ENCODE peak calls at places on chromosome 19, in seven cellular contexts. S is neural progenitor cell, C is progenitor cell of endocrine pancreas, U is mammary epithelial cell, W is fibroblast of mammary gland, A is psoas muscle, B is BE2C. V is an unnamed sample.

GRCh38 chr19:35213678-35214632 is 14.6 kb downstream of the FAM187B start:
- DNase-seq in S (no peak), C (no peak), U (peak; percentile 94), W (peak; percentile 66), A (peak; percentile 64), B (peak; percentile 77), V (no peak)

GRCh38 chr19:29620931-29621351 is 14.9 kb downstream of the POP4 start:
- DNase-seq in S (no peak), C (no peak), U (no peak), W (no peak), A (peak; percentile 30), B (no peak), V (no peak)

GRCh38 chr19:55605207-55605636 is 225 bp upstream of the ZNF865 start:
- DNase-seq in S (peak; percentile 99), C (peak; percentile 97), U (peak; percentile 95), W (peak; percentile 96), A (peak; percentile 99), B (peak; percentile 98), V (peak; percentile 99)

GRCh38 chr19:40530091-40530901 is 46.4 kb upstream of the SHKBP1 start:
- DNase-seq in S (peak; percentile 89), C (peak; percentile 62), U (no peak), W (no peak), A (no peak), B (peak; percentile 65), V (no peak)

GRCh38 chr19:35352448-35353304 is 5.0 kb downstream of the FFAR1 start:
- DNase-seq in S (peak; percentile 84), C (peak; percentile 65), U (peak; percentile 44), W (peak; percentile 70), A (no peak), B (peak; percentile 79), V (peak; percentile 71)

GRCh38 chr19:3693030-3693925 is 7.0 kb downstream of the PIP5K1C start:
- DNase-seq in S (no peak), C (no peak), U (no peak), W (no peak), A (no peak), B (no peak), V (no peak)

GRCh38 chr19:2261438-2262172 is 5.4 kb upstream of the JSRP1 start:
- DNase-seq in S (peak; percentile 48), C (no peak), U (no peak), W (peak; percentile 43), A (peak; percentile 76), B (peak; percentile 53), V (no peak)

GRCh38 chr19:29836409-29836825 is 24.6 kb downstream of the CCNE1 start:
- DNase-seq in S (no peak), C (no peak), U (no peak), W (no peak), A (peak; percentile 35), B (no peak), V (no peak)

GRCh38 chr19:36169084-36169760 is 17.0 kb upstream of the COX7A1 start:
- DNase-seq in S (no peak), C (no peak), U (no peak), W (no peak), A (no peak), B (peak; percentile 70), V (no peak)

GRCh38 chr19:13022111-13022858 is 27.0 kb downstream of the NFIX start:
- DNase-seq in S (no peak), C (no peak), U (peak; percentile 36), W (peak; percentile 65), A (peak; percentile 88), B (no peak), V (no peak)

GRCh38 chr19:13353625-13354024 is 152.7 kb downstream of the CACNA1A start:
- DNase-seq in S (no peak), C (no peak), U (no peak), W (no peak), A (no peak), B (no peak), V (no peak)

GRCh38 chr19:31109626-31110025 is 239.6 kb downstream of the TSHZ3 start:
- DNase-seq in S (no peak), C (no peak), U (no peak), W (no peak), A (no peak), B (no peak), V (no peak)

GRCh38 chr19:31120952-31121351 is 228.3 kb downstream of the TSHZ3 start:
- DNase-seq in S (no peak), C (no peak), U (no peak), W (no peak), A (no peak), B (no peak), V (no peak)

GRCh38 chr19:18380843-18381242 is 5.1 kb upstream of the GDF15 start:
- DNase-seq in S (no peak), C (no peak), U (no peak), W (no peak), A (no peak), B (no peak), V (no peak)

GRCh38 chr19:44585371-44586141 is 27.8 kb upstream of the IGSF23 start:
- DNase-seq in S (no peak), C (no peak), U (peak; percentile 54), W (peak; percentile 42), A (no peak), B (no peak), V (no peak)

GRCh38 chr19:41426116-41426841 is 895 bp downstream of the B3GNT8 start:
- DNase-seq in S (no peak), C (no peak), U (no peak), W (no peak), A (no peak), B (no peak), V (no peak)

GRCh38 chr19:19261350-19262189 is 11.5 kb downstream of the TM6SF2 start:
- DNase-seq in S (peak; percentile 89), C (no peak), U (no peak), W (no peak), A (no peak), B (peak; percentile 29), V (no peak)

GRCh38 chr19:39408392-39409206 is 2.0 kb downstream of the ZFP36 start:
- DNase-seq in S (peak; percentile 26), C (no peak), U (peak; percentile 61), W (peak; percentile 69), A (peak; percentile 70), B (no peak), V (no peak)

GRCh38 chr19:16042533-16043085 is 33.7 kb upstream of the TPM4 start:
- DNase-seq in S (no peak), C (no peak), U (no peak), W (no peak), A (no peak), B (no peak), V (no peak)

GRCh38 chr19:49915271-49915670 is 13.7 kb upstream of the ATF5 start:
- DNase-seq in S (no peak), C (no peak), U (no peak), W (no peak), A (no peak), B (no peak), V (no peak)
- TF ChIP-seq CTCF in S (no peak), C (peak; percentile 19), U (no peak), W (no peak), A (no peak), B (peak; percentile 34), V (peak; percentile 49)

GRCh38 chr19:46731584-46731983 is 14.3 kb upstream of the FKRP start:
- DNase-seq in S (no peak), C (no peak), U (peak; percentile 43), W (no peak), A (peak; percentile 53), B (no peak), V (no peak)

GRCh38 chr19:46731007-46731501 is 14.1 kb upstream of the PRKD2 start:
- DNase-seq in S (no peak), C (no peak), U (peak; percentile 93), W (peak; percentile 93), A (peak; percentile 72), B (peak; percentile 8), V (no peak)

GRCh38 chr19:46732966-46733692 is 12.7 kb upstream of the FKRP start:
- DNase-seq in S (no peak), C (no peak), U (no peak), W (peak; percentile 50), A (peak; percentile 60), B (peak; percentile 7), V (no peak)

GRCh38 chr19:46733693-46734240 is 12.1 kb upstream of the FKRP start:
- DNase-seq in S (no peak), C (no peak), U (no peak), W (no peak), A (no peak), B (no peak), V (no peak)

GRCh38 chr19:46732172-46732938 is 13.5 kb upstream of the FKRP start:
- DNase-seq in S (no peak), C (no peak), U (no peak), W (no peak), A (peak; percentile 44), B (peak; percentile 8), V (no peak)
- TF ChIP-seq CTCF in S (no peak), C (no peak), U (no peak), W (no peak), A (no peak), B (no peak), V (no peak)

GRCh38 chr19:54201980-54202379 is 1.3 kb downstream of the RPS9 start:
- DNase-seq in S (no peak), C (no peak), U (no peak), W (no peak), A (no peak), B (no peak), V (no peak)
- TF ChIP-seq CTCF in S (no peak), C (no peak), U (no peak), W (no peak), A (no peak), B (no peak), V (no peak)

GRCh38 chr19:48591021-48591420 is 15.5 kb upstream of the SPACA4 start:
- DNase-seq in S (no peak), C (no peak), U (no peak), W (peak; percentile 28), A (no peak), B (no peak), V (no peak)
- TF ChIP-seq CTCF in S (no peak), C (no peak), U (peak; percentile 28), W (peak; percentile 16), A (no peak), B (peak; percentile 5), V (no peak)

DNA sequence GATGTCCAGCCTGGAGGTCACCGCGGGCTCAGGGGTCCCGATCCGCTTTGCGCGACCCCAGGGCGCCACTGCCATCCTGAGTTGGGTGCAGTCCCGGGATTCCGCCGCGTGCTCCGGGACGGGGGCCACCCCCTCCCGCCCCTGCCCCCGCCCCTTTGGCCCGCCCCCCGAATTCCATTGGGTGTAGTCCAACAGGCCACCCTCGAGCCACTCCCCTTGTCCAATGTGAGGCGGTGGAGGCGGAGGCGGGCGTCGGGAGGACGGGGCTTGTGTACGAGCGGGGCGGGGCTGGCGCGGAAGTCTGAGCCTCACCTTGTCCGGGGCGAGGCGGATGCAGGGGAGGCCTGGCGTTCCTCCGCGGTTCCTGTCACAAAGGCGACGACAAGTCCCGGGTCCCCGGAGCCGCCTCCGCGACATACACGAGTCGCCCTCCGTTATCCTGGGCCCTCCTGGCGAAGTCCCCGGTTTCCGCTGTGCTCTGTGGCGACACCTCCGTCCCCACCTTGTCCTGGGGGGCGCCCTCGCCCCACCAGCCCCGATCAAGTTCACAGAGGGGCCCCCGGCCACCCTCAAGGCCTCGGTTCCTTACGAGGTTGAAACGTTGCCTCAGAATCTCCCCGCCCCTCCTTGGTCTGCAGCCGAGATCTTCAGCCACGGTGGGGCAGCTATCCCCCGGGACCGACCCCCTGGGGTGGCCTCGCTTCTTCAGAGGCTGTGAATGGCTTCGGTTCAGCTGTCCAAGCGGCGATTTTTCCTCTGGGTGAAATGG is 1.2 kb downstream of the LDLR start:
- DNase-seq in S (peak; percentile 99), C (peak; percentile 90), U (peak; percentile 93), W (peak; percentile 91), A (peak; percentile 97), B (peak; percentile 99), V (peak; percentile 95)
- TF ChIP-seq CTCF in S (no peak), C (no peak), U (no peak), W (no peak), A (no peak), B (no peak), V (no peak)